ENCODE peak calls at places on chromosomes 4 and X, in six cellular contexts. J is left ventricle myocardium inferior; U is suprapubic skin; Q is substantia nigra; Z is tibial artery; R is CD8-positive, alpha-beta T cell. I is an unnamed sample.

GRCh38 chr4:188042191-188042590 is 46.6 kb downstream of the ZFP42 start:
- DNase-seq in R (no peak), Z (no peak), Q (no peak), U (no peak), J (no peak), I (no peak)

GRCh38 chr4:61200195-61200990 is at the start of gene ADGRL3:
- DNase-seq in U (no peak), J (peak), Q (peak), R (no peak), Z (peak), I (no peak)

GRCh38 chr4:139890810-139891209 is 225.2 kb downstream of the MGST2 start:
- DNase-seq in U (no peak), Q (no peak), Z (no peak), R (no peak), J (no peak), I (no peak)

GRCh38 chr4:6324999-6325790 is 55.5 kb downstream of the WFS1 start:
- DNase-seq in U (no peak), Q (no peak), Z (no peak), R (no peak), J (peak), I (no peak)

GRCh38 chrX:93932471-93933220 is 258.6 kb downstream of the FAM133A start:
- DNase-seq in Z (no peak), J (no peak), R (no peak), Q (no peak), U (no peak), I (no peak)

GRCh38 chr4:109947457-109947856 is 34.8 kb downstream of the EGF start:
- DNase-seq in Z (no peak), U (no peak), Q (no peak), R (no peak), J (no peak), I (no peak)

GRCh38 chr4:112652216-112652615 is 15.3 kb downstream of the LARP7 start:
- DNase-seq in R (no peak), U (no peak), Q (no peak), J (no peak), Z (no peak), I (no peak)

GRCh38 chr4:118811008-118811764 is 24.7 kb downstream of the SEC24D start:
- DNase-seq in J (no peak), Z (no peak), Q (no peak), U (no peak), R (no peak), I (no peak)

GRCh38 chr4:7538518-7538917 is 103.8 kb upstream of the PSAPL1 start:
- DNase-seq in Q (no peak), Z (no peak), R (no peak), J (no peak), U (no peak), I (no peak)

GRCh38 chr4:39698424-39699009 is 581 bp downstream of the UBE2K start:
- DNase-seq in Q (no peak), R (peak), Z (peak), U (peak), J (peak), I (peak)

GRCh38 chr4:146343199-146343598 is 128.9 kb downstream of the REELD1 start:
- DNase-seq in Q (no peak), Z (no peak), R (no peak), J (no peak), U (no peak), I (no peak)

GRCh38 chr4:1743551-1743950 is 22.2 kb downstream of the TACC3 start:
- DNase-seq in Z (no peak), J (no peak), Q (no peak), R (no peak), U (no peak), I (no peak)

GRCh38 chrX:6226053-6226645 is 2.5 kb downstream of the NLGN4X start:
- DNase-seq in U (no peak), J (peak), R (no peak), Q (peak), Z (no peak), I (no peak)

GRCh38 chrX:49058794-49059193 is at the start of gene CCDC120:
- DNase-seq in U (no peak), J (no peak), Z (no peak), R (no peak), Q (no peak), I (no peak)

GRCh38 chr4:87044511-87045369 is 109.9 kb downstream of the AFF1 start:
- DNase-seq in R (no peak), Z (no peak), Q (no peak), U (no peak), J (no peak), I (no peak)

GRCh38 chrX:96576358-96576757 is 108.3 kb upstream of the DIAPH2 start:
- DNase-seq in Z (no peak), U (no peak), R (no peak), J (no peak), Q (no peak), I (no peak)

GRCh38 chrX:105869676-105870075 is 47.3 kb downstream of the NRK start:
- DNase-seq in Z (no peak), J (no peak), Q (no peak), U (no peak), R (no peak), I (no peak)

GRCh38 chr4:165493359-165493758 is 114.6 kb downstream of the CPE start:
- DNase-seq in J (peak), U (peak), R (peak), Z (peak), Q (peak), I (peak)

GRCh38 chrX:397575-397974 is 10.9 kb upstream of the PPP2R3B start:
- DNase-seq in J (peak), Z (no peak), R (no peak), Q (no peak), U (no peak), I (no peak)

GRCh38 chr4:156606444-156607197 is 365.0 kb downstream of the PDGFC start:
- DNase-seq in J (no peak), R (no peak), U (no peak), Z (no peak), Q (no peak), I (no peak)

GRCh38 chrX:97238632-97239031 is 354.9 kb downstream of the RPA4 start:
- DNase-seq in Q (no peak), R (no peak), Z (no peak), J (no peak), U (no peak), I (no peak)

GRCh38 chr4:184259081-184259480 is 41.4 kb upstream of the ENPP6 start:
- DNase-seq in Z (no peak), Q (no peak), R (no peak), U (no peak), J (no peak), I (no peak)

GRCh38 chrX:151155234-151155633 is 21.1 kb upstream of the GPR50 start:
- DNase-seq in R (no peak), J (no peak), Z (no peak), Q (no peak), U (no peak), I (no peak)

GRCh38 chrX:150848914-150849365 is 49.5 kb downstream of the CD99L2 start:
- DNase-seq in Q (no peak), J (no peak), U (no peak), R (no peak), Z (no peak), I (no peak)

GRCh38 chrX:55839480-55839879 is 121.9 kb downstream of the RRAGB start:
- DNase-seq in Z (no peak), J (no peak), Q (no peak), U (no peak), R (no peak), I (no peak)

GRCh38 chr4:6876440-6876839 is 33.2 kb upstream of the TBC1D14 start:
- DNase-seq in J (no peak), Z (no peak), Q (no peak), R (no peak), U (no peak), I (no peak)

GRCh38 chr4:118280501-118281218 is 72.1 kb downstream of the PRSS12 start:
- DNase-seq in Z (no peak), R (no peak), Q (no peak), U (no peak), J (no peak), I (peak)

GRCh38 chr4:178198691-178199090 is 756.5 kb upstream of the AGA start:
- DNase-seq in J (no peak), U (no peak), Z (no peak), R (no peak), Q (no peak), I (no peak)

GRCh38 chrX:132373610-132374009 is 115.2 kb downstream of the MBNL3 start:
- DNase-seq in U (no peak), Q (no peak), J (no peak), Z (no peak), R (no peak), I (no peak)

GRCh38 chr4:174669278-174669677 is 147.0 kb upstream of the HPGD start:
- DNase-seq in J (no peak), R (no peak), Q (no peak), Z (no peak), U (no peak), I (no peak)

GRCh38 chrX:2678583-2678982 is 12.5 kb upstream of the CD99 start:
- DNase-seq in R (no peak), Q (no peak), Z (no peak), U (no peak), J (no peak), I (no peak)

GRCh38 chr4:132124624-132124974 is 1024.5 kb upstream of the PCDH10 start:
- DNase-seq in R (no peak), Z (no peak), Q (no peak), U (no peak), J (no peak), I (no peak)
- H3K27ac ChIP-seq in R (no peak), Z (no peak), Q (no peak), U (no peak), J (no peak), I (no peak)

GRCh38 chr4:20327808-20328207 is 76.1 kb downstream of the SLIT2 start:
- DNase-seq in Z (no peak), Q (no peak), R (no peak), U (no peak), J (no peak), I (no peak)

GRCh38 chr4:20326460-20326859 is 74.8 kb downstream of the SLIT2 start:
- DNase-seq in Q (no peak), Z (no peak), J (no peak), R (no peak), U (no peak), I (no peak)

GRCh38 chr4:20331642-20332041 is 79.9 kb downstream of the SLIT2 start:
- DNase-seq in R (no peak), Z (no peak), J (no peak), U (no peak), Q (no peak), I (no peak)

GRCh38 chr4:20323991-20324390 is 72.3 kb downstream of the SLIT2 start:
- DNase-seq in J (no peak), U (no peak), Q (no peak), Z (no peak), R (no peak), I (no peak)

GRCh38 chr4:20326977-20327376 is 75.3 kb downstream of the SLIT2 start:
- DNase-seq in Z (no peak), R (no peak), J (no peak), U (no peak), Q (no peak), I (no peak)
- H3K27ac ChIP-seq in Z (no peak), R (no peak), J (no peak), U (no peak), Q (no peak), I (no peak)

GRCh38 chr4:125313497-125313896 is 1.3 kb upstream of the FAT4 start:
- DNase-seq in Q (no peak), R (no peak), U (no peak), J (no peak), Z (no peak), I (no peak)
- H3K27ac ChIP-seq in Q (no peak), R (no peak), U (no peak), J (peak), Z (peak), I (no peak)

DNA sequence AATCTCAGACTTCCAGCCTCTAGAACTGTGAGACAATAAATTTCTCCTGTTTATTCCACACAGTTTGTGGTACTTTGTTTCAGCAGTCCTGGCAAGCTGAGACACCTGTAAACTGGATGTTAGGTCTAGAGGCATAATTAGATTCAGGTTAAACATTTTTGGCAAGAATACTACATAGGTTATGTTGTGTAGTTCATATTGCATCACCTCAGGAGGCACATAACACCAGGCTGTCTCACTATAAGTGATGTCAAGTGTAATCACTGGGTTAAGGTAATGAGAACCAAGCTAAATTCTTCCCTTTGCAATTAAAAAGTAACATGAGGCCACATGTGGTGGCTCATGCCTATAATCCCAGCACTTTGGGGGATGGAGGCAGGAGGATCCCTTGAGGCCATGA is 214.2 kb downstream of the ZNF674 start:
- DNase-seq in Z (no peak), J (no peak), U (no peak), R (no peak), Q (no peak), I (no peak)
- H3K27ac ChIP-seq in Z (no peak), J (no peak), U (no peak), R (no peak), Q (no peak), I (no peak)

DNA sequence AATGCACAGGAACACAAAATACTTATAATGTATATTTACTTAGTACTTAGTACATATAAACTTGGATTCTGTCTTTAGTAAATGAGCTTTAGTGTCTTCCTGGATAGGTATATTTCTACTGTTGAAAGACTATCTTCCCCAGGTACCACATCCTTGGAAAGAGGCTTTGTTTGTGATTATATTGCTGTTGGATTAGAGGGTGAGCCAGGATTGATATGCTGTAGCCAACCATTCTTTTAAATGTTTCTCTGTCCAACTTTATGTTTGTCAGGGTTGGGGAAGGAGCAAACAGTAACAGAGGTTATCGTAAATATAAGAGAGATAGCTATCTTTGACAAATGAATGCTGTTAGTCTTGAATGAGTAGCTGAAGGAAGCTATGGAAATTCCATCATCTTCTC is 213.2 kb downstream of the SPRY1 start:
- DNase-seq in J (no peak), R (no peak), Z (no peak), Q (no peak), U (no peak), I (no peak)
- H3K27ac ChIP-seq in J (no peak), R (no peak), Z (no peak), Q (no peak), U (no peak), I (no peak)

GRCh38 chr4:2799971-2800690 is 7.2 kb downstream of the SH3BP2 start:
- DNase-seq in Q (no peak), U (peak), R (no peak), Z (peak), J (peak), I (peak)
- H3K27ac ChIP-seq in Q (peak), U (peak), R (no peak), Z (peak), J (peak), I (peak)

GRCh38 chr4:102517753-102518152 is 16.6 kb downstream of the NFKB1 start:
- DNase-seq in U (no peak), Q (no peak), J (no peak), Z (no peak), R (no peak), I (no peak)

GRCh38 chr4:102506523-102506922 is 5.4 kb downstream of the NFKB1 start:
- DNase-seq in U (no peak), R (no peak), Z (no peak), J (no peak), Q (no peak), I (no peak)

GRCh38 chr4:102514298-102514964 is 13.3 kb downstream of the NFKB1 start:
- DNase-seq in R (no peak), U (no peak), Q (no peak), Z (no peak), J (no peak), I (no peak)

DNA sequence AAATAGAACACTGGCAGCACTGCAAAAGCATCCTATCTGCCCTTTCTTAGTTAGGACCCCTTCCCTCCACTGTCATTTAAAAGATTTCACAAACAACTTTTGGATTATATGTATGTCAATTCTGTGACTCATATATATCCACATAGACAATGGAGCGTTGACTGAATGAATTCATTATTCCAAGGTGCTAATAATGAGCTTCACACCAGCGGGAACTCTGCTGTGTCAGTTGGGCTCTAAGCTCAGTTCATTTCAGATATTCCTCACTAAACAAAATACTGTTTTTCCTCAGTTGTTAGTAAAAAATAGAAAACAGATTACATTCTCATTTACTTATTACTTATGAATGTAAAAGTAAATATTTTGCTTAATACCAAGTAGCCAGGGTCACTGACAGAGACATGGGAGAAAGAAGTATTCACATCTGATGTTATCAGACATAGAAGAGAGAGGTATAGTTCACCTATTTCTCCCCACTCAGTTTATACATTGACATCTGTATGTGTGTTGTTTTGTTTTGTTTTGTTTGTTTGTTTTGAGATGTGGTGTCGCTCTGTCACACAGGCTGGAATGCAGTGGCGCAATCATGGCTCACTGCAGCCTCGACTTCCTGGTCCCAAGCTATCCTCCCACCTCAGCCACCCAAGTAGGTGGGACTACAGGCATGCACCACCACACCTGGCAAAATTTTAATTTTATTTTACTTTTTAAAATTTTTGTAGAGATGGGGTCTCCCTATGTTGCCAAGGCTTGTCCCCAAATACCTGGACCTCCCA is 10.9 kb downstream of the NFKB1 start:
- DNase-seq in J (no peak), U (no peak), Q (no peak), Z (no peak), R (no peak), I (no peak)
- H3K27ac ChIP-seq in J (no peak), U (no peak), Q (peak), Z (no peak), R (no peak), I (no peak)

DNA sequence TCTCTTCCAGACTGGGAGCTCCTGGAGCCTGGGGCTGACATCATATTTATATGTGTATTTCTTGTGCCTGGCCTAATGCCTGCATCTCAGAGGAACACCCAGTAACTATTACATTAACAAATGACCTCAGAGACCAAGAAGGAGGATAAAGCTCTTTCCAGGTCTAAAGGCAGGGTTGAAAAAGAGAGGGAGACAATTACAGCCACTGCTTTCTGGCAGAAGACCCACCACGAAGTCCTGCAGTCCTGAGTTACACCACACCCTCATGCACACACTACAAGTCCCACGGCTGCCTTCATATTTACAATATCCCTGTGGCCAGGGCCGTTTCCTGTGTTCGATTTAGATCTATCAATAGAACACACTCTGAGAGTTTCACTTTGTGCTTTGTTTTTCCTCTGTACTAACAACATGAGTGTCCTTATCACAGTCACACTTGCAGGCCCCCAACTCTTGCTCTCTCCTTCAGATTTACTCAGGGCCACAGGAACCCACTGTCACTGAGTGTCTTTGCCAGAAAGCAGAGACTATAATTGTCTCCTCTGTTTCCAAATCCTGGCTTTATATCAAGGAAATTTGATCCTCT is 535.5 kb downstream of the MID1IP1 start:
- DNase-seq in R (no peak), Q (no peak), J (no peak), Z (peak), U (no peak), I (no peak)
- H3K27ac ChIP-seq in R (no peak), Q (no peak), J (peak), Z (peak), U (peak), I (no peak)

DNA sequence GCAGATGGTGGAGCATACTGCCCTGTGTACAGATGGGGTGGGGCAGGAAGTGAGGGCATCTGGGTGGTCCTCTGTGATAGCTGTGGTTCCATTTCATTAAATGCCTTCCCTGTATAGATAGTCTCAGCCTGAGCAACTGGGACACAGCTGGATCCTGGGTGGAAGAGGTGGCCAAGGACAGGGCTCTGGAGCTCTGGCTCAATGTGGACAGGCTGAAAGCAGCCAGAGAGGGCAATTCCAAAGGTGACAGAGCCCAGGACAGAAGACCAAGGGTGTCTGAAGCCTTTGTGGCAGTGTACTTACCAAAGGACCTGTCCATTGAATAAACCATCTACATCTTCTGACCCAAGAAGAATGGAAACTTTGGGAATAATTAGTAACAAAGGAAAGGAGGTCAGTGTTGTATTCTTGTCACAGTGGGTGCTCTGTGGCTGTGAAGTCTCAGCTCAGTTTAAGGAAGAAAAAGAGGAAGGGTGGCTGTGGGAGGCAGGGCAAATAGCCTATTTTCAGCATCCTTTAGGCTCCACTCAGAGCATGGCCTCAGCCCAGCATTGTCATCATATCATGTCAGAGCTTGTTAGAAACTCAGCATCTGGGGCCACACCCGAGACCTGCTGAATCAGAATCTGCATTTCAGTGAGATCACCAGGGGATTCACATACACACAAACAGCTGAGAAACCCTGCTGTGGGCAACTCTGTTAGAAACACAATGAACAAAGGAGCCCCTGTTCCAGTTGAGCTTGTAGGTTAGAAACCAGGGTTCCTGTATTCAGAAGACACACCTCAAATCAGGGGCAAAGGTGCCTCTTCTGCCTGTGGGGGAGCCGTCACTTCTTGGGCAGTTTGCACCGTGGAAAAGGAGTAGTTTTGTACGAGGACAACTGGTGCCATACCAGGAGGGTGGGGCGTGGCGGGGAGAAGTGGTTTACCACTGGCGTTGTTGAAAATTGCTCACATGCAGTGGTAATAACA is 168.6 kb downstream of the PTTG2 start:
- DNase-seq in Z (no peak), J (no peak), U (no peak), R (peak), Q (no peak), I (peak)
- H3K27ac ChIP-seq in Z (no peak), J (no peak), U (peak), R (peak), Q (no peak), I (peak)